ENCODE peak calls at places on chromosomes 7 and 10, in four cellular contexts. One of them, this sample, is unnamed.
A peak's percentile ranks its signal among the peaks of the same experiment; 100 is the strongest.

GRCh38 chr7:125823538-125823937 is 893.9 kb upstream of the POT1 start:
- ATAC-seq in body of pancreas: no peak
- ATAC-seq in central memory CD8-positive, alpha-beta T cell: no peak
- ATAC-seq in activated CD8-positive, alpha-beta T cell treated with anti-CD3 and anti-CD28 coated beads, Interleukin-2, amount 10 ng/mL, durations not matched to agents 7 days and 5 days: no peak
- ATAC-seq in this sample: no peak

GRCh38 chr7:2441430-2442058 is 34.7 kb downstream of the GRIFIN start:
- ATAC-seq in body of pancreas: no peak
- ATAC-seq in central memory CD8-positive, alpha-beta T cell: no peak
- ATAC-seq in activated CD8-positive, alpha-beta T cell treated with anti-CD3 and anti-CD28 coated beads, Interleukin-2, amount 10 ng/mL, durations not matched to agents 7 days and 5 days: no peak
- ATAC-seq in this sample: no peak

GRCh38 chr10:22824984-22825383 is 102.9 kb upstream of the ARMC3 start:
- ATAC-seq in body of pancreas: no peak
- ATAC-seq in central memory CD8-positive, alpha-beta T cell: no peak
- ATAC-seq in activated CD8-positive, alpha-beta T cell treated with anti-CD3 and anti-CD28 coated beads, Interleukin-2, amount 10 ng/mL, durations not matched to agents 7 days and 5 days: no peak
- ATAC-seq in this sample: no peak

GRCh38 chr10:89810908-89811515 is 109.6 kb downstream of the KIF20B start:
- ATAC-seq in body of pancreas: no peak
- ATAC-seq in central memory CD8-positive, alpha-beta T cell: no peak
- ATAC-seq in activated CD8-positive, alpha-beta T cell treated with anti-CD3 and anti-CD28 coated beads, Interleukin-2, amount 10 ng/mL, durations not matched to agents 7 days and 5 days: no peak
- ATAC-seq in this sample: no peak

GRCh38 chr10:18340496-18341051 is 200.3 kb downstream of the CACNB2 start:
- ATAC-seq in body of pancreas: peak; percentile 21
- ATAC-seq in central memory CD8-positive, alpha-beta T cell: no peak
- ATAC-seq in activated CD8-positive, alpha-beta T cell treated with anti-CD3 and anti-CD28 coated beads, Interleukin-2, amount 10 ng/mL, durations not matched to agents 7 days and 5 days: no peak
- ATAC-seq in this sample: peak; percentile 42

GRCh38 chr10:102300289-102300843 is 55.0 kb downstream of the GBF1 start:
- ATAC-seq in body of pancreas: peak; percentile 35
- ATAC-seq in central memory CD8-positive, alpha-beta T cell: no peak
- ATAC-seq in activated CD8-positive, alpha-beta T cell treated with anti-CD3 and anti-CD28 coated beads, Interleukin-2, amount 10 ng/mL, durations not matched to agents 7 days and 5 days: no peak
- ATAC-seq in this sample: peak; percentile 69

GRCh38 chr7:85820702-85821443 is 634.0 kb upstream of the SEMA3D start:
- ATAC-seq in body of pancreas: no peak
- ATAC-seq in central memory CD8-positive, alpha-beta T cell: no peak
- ATAC-seq in activated CD8-positive, alpha-beta T cell treated with anti-CD3 and anti-CD28 coated beads, Interleukin-2, amount 10 ng/mL, durations not matched to agents 7 days and 5 days: no peak
- ATAC-seq in this sample: no peak

GRCh38 chr10:59212399-59212798 is 36.0 kb downstream of the PHYHIPL start:
- ATAC-seq in body of pancreas: no peak
- ATAC-seq in central memory CD8-positive, alpha-beta T cell: no peak
- ATAC-seq in activated CD8-positive, alpha-beta T cell treated with anti-CD3 and anti-CD28 coated beads, Interleukin-2, amount 10 ng/mL, durations not matched to agents 7 days and 5 days: no peak
- ATAC-seq in this sample: no peak